ENCODE peak calls at places on chromosomes 12 and 14, in ten cellular contexts. D is ovary, Q is transverse colon, C is H1, I is stomach, K is A549, U is tibial nerve, M is upper lobe of left lung, A is esophagus muscularis mucosa, H is GM12878. S is an unnamed sample.

GRCh38 chr14:53630336-53630735 is 326.3 kb downstream of the BMP4 start:
- DNase-seq in D (no peak), M (no peak), K (no peak), H (no peak), I (no peak), C (no peak), Q (no peak), A (no peak), U (no peak), S (no peak)

GRCh38 chr12:119182701-119183493 is 4.2 kb downstream of the HSPB8 start:
- DNase-seq in I (no peak), D (no peak), K (no peak), C (no peak), H (no peak), A (no peak), Q (no peak), M (no peak), U (no peak), S (no peak)

GRCh38 chr14:94831085-94831484 is 61.2 kb upstream of the GSC start:
- DNase-seq in C (no peak), Q (no peak), U (no peak), M (no peak), D (no peak), I (no peak), H (no peak), K (no peak), A (no peak), S (no peak)

GRCh38 chr12:59724011-59724703 is 128.3 kb downstream of the SLC16A7 start:
- DNase-seq in D (no peak), Q (no peak), U (no peak), K (no peak), H (no peak), M (no peak), I (no peak), C (no peak), A (no peak), S (no peak)

GRCh38 chr12:51070004-51070403 is 13.4 kb downstream of the CSRNP2 start:
- DNase-seq in A (no peak), C (no peak), M (no peak), H (no peak), I (no peak), U (no peak), D (no peak), K (no peak), Q (no peak), S (no peak)

GRCh38 chr12:124125472-124125871 is 152.5 kb downstream of the ZNF664 start:
- DNase-seq in K (no peak), H (peak; percentile 72), C (no peak), D (no peak), U (no peak), I (no peak), M (no peak), Q (no peak), A (no peak), S (no peak)

GRCh38 chr12:114729731-114730130 is 45.8 kb upstream of the TBX3 start:
- DNase-seq in H (no peak), I (no peak), D (no peak), C (no peak), A (no peak), M (no peak), Q (no peak), K (no peak), U (no peak), S (no peak)

GRCh38 chr12:125187780-125188741 is 122.8 kb downstream of the AACS start:
- DNase-seq in H (no peak), M (no peak), A (no peak), C (peak; percentile 67), U (no peak), K (no peak), Q (no peak), D (no peak), I (no peak), S (no peak)

GRCh38 chr12:57627504-57628279 is 5.3 kb downstream of the B4GALNT1 start:
- DNase-seq in U (no peak), H (no peak), D (no peak), A (no peak), M (peak; percentile 87), K (no peak), Q (no peak), I (no peak), C (peak; percentile 73), S (peak; percentile 81)

GRCh38 chr12:89316705-89317139 is 35.6 kb downstream of the DUSP6 start:
- DNase-seq in M (no peak), H (no peak), C (no peak), Q (no peak), K (no peak), U (no peak), A (no peak), I (no peak), D (no peak), S (no peak)

GRCh38 chr14:92224348-92224954 is 98.5 kb upstream of the SLC24A4 start:
- DNase-seq in M (no peak), A (no peak), D (no peak), C (no peak), U (no peak), H (no peak), K (no peak), Q (no peak), I (no peak), S (no peak)

GRCh38 chr12:64029013-64029857 is 184.7 kb downstream of the SRGAP1 start:
- DNase-seq in H (no peak), I (no peak), U (no peak), K (no peak), A (no peak), M (no peak), Q (no peak), D (no peak), C (no peak), S (no peak)

GRCh38 chr14:66238969-66239368 is 247.2 kb upstream of the CCDC196 start:
- DNase-seq in D (no peak), K (no peak), U (no peak), C (no peak), A (no peak), Q (no peak), M (no peak), I (no peak), H (no peak), S (no peak)

GRCh38 chr12:67534671-67535070 is 113.9 kb upstream of the DYRK2 start:
- DNase-seq in M (no peak), Q (no peak), C (no peak), A (peak; percentile 91), H (no peak), U (no peak), I (no peak), D (peak; percentile 66), K (peak; percentile 20), S (no peak)

GRCh38 chr12:1690578-1691122 is at the start of gene ADIPOR2:
- DNase-seq in I (peak; percentile 96), C (peak; percentile 94), D (peak; percentile 96), Q (peak; percentile 96), M (peak; percentile 99), K (peak; percentile 96), A (peak; percentile 99), H (peak; percentile 90), U (peak; percentile 89), S (peak; percentile 97)
- TF ChIP-seq POLR2A in I (no peak), C (peak; percentile 80), D (peak; percentile 78), Q (peak; percentile 86), M (peak; percentile 94), K (peak; percentile 86), A (peak; percentile 14), H (peak; percentile 85), U (peak; percentile 96), S (no peak)

GRCh38 chr14:54929556-54929955 is 26.9 kb upstream of the GCH1 start:
- DNase-seq in U (no peak), M (no peak), D (no peak), Q (no peak), K (no peak), A (no peak), H (no peak), I (no peak), C (no peak), S (no peak)
- TF ChIP-seq EP300 in U (no peak), M (no peak), D (no peak), Q (no peak), K (no peak), A (no peak), H (no peak), I (no peak), C (no peak), S (no peak)

DNA sequence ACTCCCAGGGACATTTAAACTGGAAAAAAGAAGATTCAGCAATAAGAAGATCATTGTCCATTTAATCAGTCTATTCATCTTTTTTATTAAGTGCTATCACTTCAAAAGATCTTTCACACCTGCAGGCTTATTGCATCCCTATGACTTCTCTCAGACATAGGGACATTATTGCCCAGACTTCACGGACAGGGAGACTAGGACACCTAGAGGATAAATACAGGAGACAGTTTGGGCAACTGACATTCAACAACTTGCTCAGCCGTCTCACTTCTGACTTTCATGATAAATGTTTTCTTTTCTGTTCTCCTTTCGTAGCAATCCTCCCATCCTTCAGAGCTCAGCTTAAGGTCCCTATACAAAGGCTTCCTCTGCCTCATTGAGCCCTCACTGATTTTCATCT is 84.3 kb downstream of the TMEM30B start:
- DNase-seq in I (no peak), K (peak; percentile 27), H (no peak), Q (no peak), D (no peak), M (no peak), C (no peak), U (no peak), A (no peak), S (no peak)
- TF ChIP-seq CTCF in I (no peak), K (peak; percentile 51), H (peak; percentile 25), Q (no peak), D (no peak), M (no peak), C (peak; percentile 18), U (no peak), A (no peak), S (no peak)

GRCh38 chr12:133180669-133181068 is 626 bp upstream of the ZNF268 start:
- DNase-seq in U (no peak), Q (no peak), C (no peak), K (no peak), H (no peak), I (no peak), M (no peak), D (no peak), A (no peak), S (no peak)

GRCh38 chr12:133181238-133181959 is at the start of gene ZNF268:
- DNase-seq in D (peak; percentile 93), K (peak; percentile 80), M (peak; percentile 96), H (peak; percentile 61), Q (peak; percentile 94), U (peak; percentile 73), I (peak; percentile 94), C (peak; percentile 98), A (peak; percentile 97), S (peak; percentile 91)
- TF ChIP-seq POLR2A in D (peak; percentile 32), K (peak; percentile 55), M (peak; percentile 61), H (peak; percentile 89), Q (peak; percentile 55), U (peak; percentile 15), I (no peak), C (peak; percentile 94), A (no peak), S (no peak)

GRCh38 chr12:91414147-91414546 is 231.5 kb upstream of the DCN start:
- DNase-seq in Q (no peak), U (no peak), A (no peak), H (no peak), K (no peak), I (no peak), D (no peak), M (no peak), C (no peak), S (no peak)
- TF ChIP-seq EP300 in Q (no peak), U (no peak), A (no peak), H (no peak), K (no peak), I (no peak), D (no peak), M (no peak), C (no peak), S (no peak)

GRCh38 chr12:122126713-122127597 is 47.1 kb downstream of the IL31 start:
- DNase-seq in I (peak; percentile 40), Q (no peak), K (peak; percentile 58), A (no peak), C (no peak), D (no peak), H (no peak), U (no peak), M (no peak), S (no peak)
- TF ChIP-seq CTCF in I (no peak), Q (no peak), K (peak; percentile 67), A (peak; percentile 21), C (peak; percentile 41), D (no peak), H (no peak), U (peak; percentile 33), M (no peak), S (no peak)